ENCODE peak calls at places on chromosomes 11 and 22, in six cellular contexts. D, H, I, J, G and B are unnamed samples.

GRCh38 chr11:128550261-128550821 is 37.0 kb downstream of the ETS1 start:
- DNase-seq in D (no peak), H (no peak), I (no peak), J (no peak), G (no peak), B (no peak)

GRCh38 chr11:78783846-78784245 is 209.2 kb upstream of the NARS2 start:
- DNase-seq in D (no peak), H (no peak), I (no peak), J (no peak), G (no peak), B (no peak)

GRCh38 chr11:109508185-109508584 is 86.2 kb downstream of the C11orf87 start:
- DNase-seq in D (no peak), H (no peak), I (no peak), J (no peak), G (no peak), B (no peak)

GRCh38 chr22:19942071-19942885 is 660 bp upstream of the TXNRD2 start:
- DNase-seq in D (no peak), H (no peak), I (peak), J (no peak), G (peak), B (no peak)

GRCh38 chr22:19769393-19769715 is 8.8 kb downstream of the TBX1 start:
- DNase-seq in D (no peak), H (no peak), I (no peak), J (peak), G (no peak), B (no peak)

GRCh38 chr11:92224394-92225205 is at the start of gene FAT3:
- DNase-seq in D (peak), H (peak), I (peak), J (peak), G (peak), B (no peak)

GRCh38 chr22:41175546-41175945 is 29.6 kb upstream of the L3MBTL2 start:
- DNase-seq in D (no peak), H (no peak), I (no peak), J (no peak), G (peak), B (no peak)

GRCh38 chr11:96187779-96188624 is 155.0 kb downstream of the MAML2 start:
- DNase-seq in D (no peak), H (peak), I (peak), J (no peak), G (peak), B (peak)

GRCh38 chr22:37338539-37339246 is 56.4 kb downstream of the CYTH4 start:
- DNase-seq in D (no peak), H (no peak), I (no peak), J (no peak), G (no peak), B (no peak)